ENCODE peak calls at places on chromosomes 4 and X, in six cellular contexts. C, G, K, L, U and E are unnamed samples.

GRCh38 chr4:101328063-101328602 is 19.2 kb downstream of the PPP3CA start:
- DNase-seq in K (no peak), G (no peak), L (no peak), U (no peak), C (no peak), E (no peak)

GRCh38 chrX:65017464-65017863 is 41.2 kb upstream of the ZC4H2 start:
- DNase-seq in K (no peak), C (no peak), U (no peak), L (no peak), G (no peak), E (no peak)

GRCh38 chrX:28628101-28628500 is 40.9 kb downstream of the IL1RAPL1 start:
- DNase-seq in K (no peak), C (no peak), L (no peak), U (no peak), G (no peak), E (no peak)

GRCh38 chr4:3427134-3427476 is 14.7 kb upstream of the HGFAC start:
- DNase-seq in U (no peak), L (no peak), C (no peak), K (no peak), G (no peak), E (no peak)

GRCh38 chr4:184951668-184952160 is 66.6 kb upstream of the HELT start:
- DNase-seq in C (no peak), U (no peak), G (no peak), L (no peak), K (no peak), E (no peak)

GRCh38 chr4:111037591-111037990 is 414.7 kb upstream of the PITX2 start:
- DNase-seq in U (no peak), K (no peak), L (no peak), C (no peak), G (no peak), E (no peak)

GRCh38 chrX:104137496-104137895 is 19.3 kb downstream of the SLC25A53 start:
- DNase-seq in C (peak; percentile 24), G (no peak), K (no peak), L (no peak), U (peak; percentile 0), E (no peak)

GRCh38 chrX:132737743-132738142 is 220.7 kb downstream of the HS6ST2 start:
- DNase-seq in G (no peak), C (no peak), K (peak; percentile 65), U (peak; percentile 3), L (peak; percentile 8), E (peak; percentile 9)

GRCh38 chrX:35670894-35671293 is 127.2 kb upstream of the MAGEB16 start:
- DNase-seq in K (no peak), L (no peak), G (no peak), C (no peak), U (peak; percentile 57), E (no peak)

GRCh38 chr4:185597532-185598188 is 62.4 kb upstream of the PDLIM3 start:
- DNase-seq in U (peak; percentile 62), G (peak; percentile 63), K (peak; percentile 70), C (peak; percentile 91), L (peak; percentile 2), E (peak; percentile 82)

GRCh38 chrX:10049246-10049645 is 82.1 kb downstream of the CLDN34 start:
- DNase-seq in C (no peak), K (no peak), U (no peak), L (no peak), G (no peak), E (no peak)